ENCODE peak calls at places on chromosomes 6 and 20, in four cellular contexts. O, R, M and U are unnamed samples. For H3K4me1, the result is how much of the 10 kb centered on the place peaks cover.

GRCh38 chr20:59831024-59831900 is 102.2 kb downstream of the SYCP2 start:
- DNase-seq in O (peak), M (peak), R (no peak), U (peak)

GRCh38 chr6:34182751-34183531 is 37.1 kb upstream of the GRM4 start:
- DNase-seq in O (peak), M (no peak), R (no peak), U (no peak)

GRCh38 chr6:128275030-128275429 is 245.4 kb downstream of the PTPRK start:
- DNase-seq in R (no peak), O (no peak), M (peak), U (no peak)

GRCh38 chr6:26216015-26216885 is 129.0 kb downstream of the HFE start:
- DNase-seq in M (peak), O (peak), R (no peak), U (no peak)

GRCh38 chr6:5126214-5126613 is 41.1 kb downstream of the PPP1R3G start:
- DNase-seq in M (no peak), R (no peak), O (peak), U (no peak)

GRCh38 chr6:3624268-3625136 is 127.0 kb downstream of the PXDC1 start:
- DNase-seq in O (no peak), R (no peak), M (no peak), U (no peak)

GRCh38 chr6:53581161-53581560 is 36.3 kb upstream of the GCLC start:
- DNase-seq in O (no peak), R (no peak), M (peak), U (no peak)

GRCh38 chr6:105177521-105177920 is 2.3 kb downstream of the POPDC3 start:
- DNase-seq in M (no peak), O (no peak), R (no peak), U (no peak)

GRCh38 chr20:20856306-20856705 is 143.9 kb upstream of the RALGAPA2 start:
- DNase-seq in M (no peak), R (no peak), O (peak), U (no peak)

GRCh38 chr6:112429226-112429625 is 82.1 kb downstream of the RFPL4B start:
- DNase-seq in M (no peak), R (no peak), O (peak), U (no peak)

GRCh38 chr6:108714012-108714773 is 134.0 kb upstream of the ARMC2 start:
- DNase-seq in R (no peak), O (no peak), M (no peak), U (no peak)

GRCh38 chr6:53282741-53283140 is 66.0 kb downstream of the ELOVL5 start:
- DNase-seq in M (no peak), O (no peak), R (no peak), U (no peak)

GRCh38 chr6:131488780-131489179 is 84.2 kb upstream of the ARG1 start:
- DNase-seq in R (no peak), M (no peak), O (no peak), U (no peak)

GRCh38 chr20:51193066-51193772 is 170.3 kb upstream of the KCNG1 start:
- DNase-seq in O (no peak), M (peak), R (no peak), U (no peak)

GRCh38 chr6:22808466-22808865 is 239.1 kb downstream of the HDGFL1 start:
- DNase-seq in M (no peak), O (no peak), R (no peak), U (no peak)

GRCh38 chr20:51767018-51767866 is 948 bp downstream of the ATP9A start:
- DNase-seq in M (peak), R (peak), O (peak), U (peak)

GRCh38 chr6:96246563-96246962 is 230.8 kb downstream of the FUT9 start:
- DNase-seq in R (no peak), M (no peak), O (no peak), U (no peak)

GRCh38 chr6:28585335-28585734 is 59.7 kb downstream of the GPX5 start:
- DNase-seq in R (no peak), O (no peak), M (peak), U (no peak)

GRCh38 chr6:130473886-130474285 is 108.1 kb downstream of the TMEM200A start:
- DNase-seq in O (no peak), R (no peak), M (peak), U (no peak)

GRCh38 chr6:37088897-37089296 is 81.1 kb upstream of the PIM1 start:
- DNase-seq in O (no peak), R (no peak), M (no peak), U (no peak)

GRCh38 chr20:19079536-19080299 is 132.7 kb upstream of the SLC24A3 start:
- DNase-seq in M (peak), R (no peak), O (no peak), U (no peak)

DNA sequence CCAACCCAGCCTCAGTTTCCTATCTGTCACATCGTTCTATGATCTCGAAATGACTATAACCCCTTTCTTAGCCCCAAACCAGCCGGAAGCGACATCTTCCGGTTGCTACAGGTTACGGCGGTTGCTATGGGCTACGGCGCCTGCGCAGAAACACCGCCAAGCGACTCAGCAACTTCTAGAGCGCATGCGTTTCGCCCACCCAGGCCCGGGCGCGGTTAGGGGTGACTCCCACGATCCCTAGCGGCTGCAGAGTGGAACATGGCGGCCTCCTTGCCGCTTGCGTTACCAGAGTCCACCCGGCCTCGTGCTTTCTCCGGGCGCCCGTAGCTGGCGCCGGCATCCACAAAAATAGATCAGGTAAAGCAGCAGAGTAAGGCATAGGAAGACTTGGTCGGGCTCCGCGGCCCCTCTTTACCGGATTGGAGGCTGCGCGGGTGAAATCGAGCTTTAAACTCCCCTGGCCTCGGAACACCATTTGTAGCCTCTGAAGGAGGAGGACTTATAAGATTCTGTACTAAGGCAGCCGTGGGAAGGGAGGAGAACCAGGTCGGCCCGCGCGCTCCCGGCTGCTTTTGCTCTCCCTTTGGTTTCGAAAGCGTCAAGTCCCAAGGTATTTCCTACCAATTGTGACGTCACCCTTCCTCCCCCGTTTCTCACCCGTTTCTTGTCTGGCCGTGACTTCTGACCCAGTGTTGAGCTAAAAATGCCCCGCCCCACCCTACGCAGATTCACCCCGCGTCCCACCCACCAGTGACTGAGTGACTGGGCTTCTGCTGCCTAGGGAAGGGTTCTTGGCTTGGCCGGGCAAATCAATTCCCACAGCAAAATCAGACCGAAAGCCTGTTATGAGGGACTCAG is 3.5 kb downstream of the SDCBP2 start:
- DNase-seq in O (peak), M (peak), R (peak), U (peak)
- H3K4me3 ChIP-seq in O (peak), M (peak), R (peak), U (peak)

GRCh38 chr20:17959257-17959627 is 9.4 kb downstream of the SNX5 start:
- DNase-seq in R (no peak), O (no peak), M (no peak), U (no peak)
- H3K4me1 ChIP-seq in R (half or more), O (under half), M (under half), U (half or more)

GRCh38 chr6:29958916-29959315 is 16.6 kb downstream of the HLA-A start:
- DNase-seq in R (no peak), M (no peak), O (no peak), U (no peak)
- H3K4me3 ChIP-seq in R (no peak), M (no peak), O (no peak), U (no peak)

GRCh38 chr20:57715268-57715904 is 5.6 kb upstream of the PMEPA1 start:
- DNase-seq in R (no peak), M (no peak), O (no peak), U (no peak)
- H3K4me1 ChIP-seq in R (half or more), M (half or more), O (under half), U (under half)